ENCODE peak calls at places on chromosomes 4 and X, in six cellular contexts. D is H9, U is psoas muscle, S is spleen, H is fibroblast of mammary gland, J is breast epithelium. G is an unnamed sample.
A peak's percentile ranks its signal among the peaks of the same experiment; 100 is the strongest.

GRCh38 chrX:48827654-48827968 is 1.3 kb downstream of the ERAS start:
- DNase-seq in D (no peak), U (no peak), S (no peak), H (no peak), J (no peak), G (no peak)

GRCh38 chrX:144709841-144710240 is 537.5 kb upstream of the SPANXN1 start:
- DNase-seq in D (no peak), U (no peak), S (no peak), H (peak; percentile 5), J (no peak), G (no peak)

GRCh38 chr4:165864228-165864627 is 8.8 kb upstream of the TLL1 start:
- DNase-seq in D (no peak), U (no peak), S (no peak), H (no peak), J (no peak), G (no peak)

GRCh38 chrX:53223955-53224859 is 800 bp downstream of the KDM5C start:
- DNase-seq in D (no peak), U (peak; percentile 67), S (peak; percentile 90), H (peak; percentile 88), J (peak; percentile 18), G (no peak)

GRCh38 chrX:40006025-40007017 is 91.4 kb downstream of the BCOR start:
- DNase-seq in D (peak; percentile 83), U (peak; percentile 80), S (peak; percentile 79), H (no peak), J (no peak), G (no peak)

GRCh38 chr4:155705664-155706063 is 39.0 kb downstream of the GUCY1A1 start:
- DNase-seq in D (no peak), U (no peak), S (no peak), H (peak; percentile 51), J (no peak), G (no peak)

GRCh38 chr4:54276633-54277426 is 47.7 kb downstream of the PDGFRA start:
- DNase-seq in D (peak; percentile 49), U (no peak), S (no peak), H (no peak), J (no peak), G (no peak)

GRCh38 chrX:119871245-119871598 is 311 bp downstream of the RNF113A start:
- DNase-seq in D (no peak), U (no peak), S (no peak), H (no peak), J (no peak), G (no peak)

GRCh38 chr4:39045791-39046221 is 13.6 kb upstream of the TMEM156 start:
- DNase-seq in D (no peak), U (no peak), S (no peak), H (no peak), J (no peak), G (no peak)

GRCh38 chr4:113849771-113850170 is 88.2 kb upstream of the CAMK2D start:
- DNase-seq in D (no peak), U (no peak), S (no peak), H (peak; percentile 66), J (no peak), G (no peak)

GRCh38 chr4:36613999-36614398 is 332.6 kb downstream of the DTHD1 start:
- DNase-seq in D (no peak), U (no peak), S (no peak), H (no peak), J (no peak), G (no peak)

GRCh38 chr4:123017636-123018390 is 95.4 kb upstream of the NUDT6 start:
- DNase-seq in D (no peak), U (no peak), S (no peak), H (peak; percentile 51), J (no peak), G (no peak)

GRCh38 chrX:30060718-30061117 is 154.6 kb upstream of the MAGEB2 start:
- DNase-seq in D (no peak), U (no peak), S (no peak), H (peak; percentile 8), J (no peak), G (no peak)

GRCh38 chr4:23763559-23763958 is 126.3 kb downstream of the PPARGC1A start:
- DNase-seq in D (no peak), U (no peak), S (no peak), H (no peak), J (no peak), G (no peak)

GRCh38 chr4:18042754-18043153 is 21.2 kb upstream of the LCORL start:
- DNase-seq in D (no peak), U (no peak), S (no peak), H (no peak), J (no peak), G (no peak)
- TF ChIP-seq CTCF in D (peak; percentile 62), U (no peak), S (no peak), H (peak; percentile 25), J (no peak), G (peak; percentile 27)

GRCh38 chr4:118774989-118775388 is 60.9 kb downstream of the SEC24D start:
- DNase-seq in D (no peak), U (no peak), S (no peak), H (peak; percentile 39), J (no peak), G (no peak)

GRCh38 chr4:118770741-118771187 is 65.2 kb downstream of the SEC24D start:
- DNase-seq in D (no peak), U (no peak), S (no peak), H (no peak), J (no peak), G (no peak)

GRCh38 chr4:118773082-118773792 is 62.7 kb downstream of the SEC24D start:
- DNase-seq in D (no peak), U (no peak), S (no peak), H (no peak), J (no peak), G (no peak)

GRCh38 chr4:118774321-118774720 is 61.6 kb downstream of the SEC24D start:
- DNase-seq in D (no peak), U (no peak), S (no peak), H (no peak), J (no peak), G (no peak)

DNA sequence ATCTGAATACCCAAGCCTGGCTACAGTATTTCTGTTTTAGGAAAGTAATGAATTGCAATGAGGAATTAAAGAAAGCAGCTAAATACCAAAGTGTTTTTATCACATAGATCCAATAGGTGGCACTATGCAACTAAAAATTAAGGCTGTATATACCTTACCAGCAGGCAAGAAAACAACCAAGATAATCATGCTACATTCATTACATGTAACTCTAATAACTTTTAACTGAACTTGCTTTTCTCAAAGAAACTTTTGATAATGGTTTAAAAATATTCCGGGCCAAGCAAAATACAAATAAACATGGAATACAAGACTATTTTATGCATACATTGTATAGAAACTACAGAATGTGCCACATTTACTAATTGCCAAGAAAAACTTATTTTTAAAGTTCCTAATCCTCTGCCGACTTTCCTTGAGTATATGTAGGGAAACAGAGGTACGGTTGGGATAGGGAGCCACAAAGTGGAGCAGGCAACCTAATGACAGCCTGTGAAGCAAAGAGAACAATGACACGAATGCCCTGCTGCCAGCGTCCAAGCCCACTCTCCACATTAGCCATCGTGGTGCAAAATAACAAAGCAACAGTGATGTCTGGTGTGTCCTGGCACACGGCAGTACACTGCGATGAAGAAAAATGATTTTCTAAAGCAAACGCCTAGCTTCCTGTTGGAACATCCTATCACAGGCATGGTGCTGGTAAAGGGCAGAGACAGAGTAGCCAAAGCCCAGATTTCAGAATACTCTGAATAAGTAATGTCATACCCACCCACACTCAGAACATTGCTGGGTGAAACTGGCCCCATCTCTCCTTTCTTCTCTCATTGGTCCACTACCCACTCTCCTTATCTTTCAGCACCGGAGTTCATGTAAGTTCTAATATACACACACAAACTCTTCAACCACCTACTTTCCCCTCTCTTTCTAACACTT is 63.5 kb downstream of the SEC24D start:
- DNase-seq in D (no peak), U (no peak), S (no peak), H (peak; percentile 74), J (no peak), G (no peak)
- TF ChIP-seq CTCF in D (peak; percentile 78), U (peak; percentile 70), S (peak; percentile 30), H (peak; percentile 63), J (peak; percentile 69), G (peak; percentile 81)

GRCh38 chrX:69068295-69069085 is 96.8 kb downstream of the PJA1 start:
- DNase-seq in D (no peak), U (no peak), S (peak; percentile 67), H (no peak), J (no peak), G (no peak)
- TF ChIP-seq CTCF in D (no peak), U (no peak), S (no peak), H (no peak), J (no peak), G (no peak)

GRCh38 chr4:108833041-108833440 is 70.2 kb upstream of the ETNPPL start:
- DNase-seq in D (no peak), U (no peak), S (no peak), H (no peak), J (no peak), G (no peak)

GRCh38 chr4:108830509-108831244 is 67.8 kb upstream of the ETNPPL start:
- DNase-seq in D (no peak), U (peak; percentile 68), S (no peak), H (no peak), J (no peak), G (no peak)

GRCh38 chr4:108834167-108834566 is 71.3 kb upstream of the ETNPPL start:
- DNase-seq in D (no peak), U (no peak), S (no peak), H (peak; percentile 92), J (no peak), G (no peak)

GRCh38 chr4:108838451-108838850 is 75.6 kb upstream of the ETNPPL start:
- DNase-seq in D (no peak), U (no peak), S (no peak), H (no peak), J (no peak), G (no peak)

GRCh38 chr4:108834787-108835384 is 72.0 kb upstream of the ETNPPL start:
- DNase-seq in D (no peak), U (no peak), S (no peak), H (peak; percentile 75), J (no peak), G (no peak)
- TF ChIP-seq CTCF in D (peak; percentile 81), U (peak; percentile 68), S (peak; percentile 24), H (peak; percentile 80), J (peak; percentile 40), G (peak; percentile 71)

DNA sequence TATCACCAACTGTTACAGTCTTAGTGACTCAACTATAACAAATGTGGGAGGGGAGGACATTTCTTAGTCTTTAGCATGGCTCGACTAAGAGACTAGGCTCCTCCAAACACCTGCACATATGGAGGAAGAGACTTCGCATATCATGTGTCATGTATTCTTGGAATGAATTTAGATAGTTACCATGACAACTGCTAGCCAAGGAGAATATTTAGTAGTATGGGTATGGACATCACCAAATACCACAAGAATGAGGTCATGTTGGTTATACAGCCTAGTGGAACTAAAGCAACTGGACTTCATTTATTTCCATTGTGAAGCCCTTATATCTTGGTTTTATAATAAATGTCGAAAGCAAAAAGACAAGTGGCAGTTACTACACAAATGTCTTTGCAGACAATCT is 512.3 kb downstream of the CFAP47 start:
- DNase-seq in D (no peak), U (no peak), S (no peak), H (peak; percentile 31), J (no peak), G (no peak)
- TF ChIP-seq CTCF in D (no peak), U (no peak), S (no peak), H (no peak), J (no peak), G (no peak)